ENCODE peak calls at places on chromosomes 3 and 15, in six cellular contexts. Z is PC-3, D is AG04450, W is suprapubic skin, C is fibroblast of lung, H is NB4. R is an unnamed sample.

GRCh38 chr15:79185199-79185598 is 94.6 kb upstream of the RASGRF1 start:
- DNase-seq in D (no peak), H (peak; percentile 46), C (no peak), W (no peak), Z (no peak), R (no peak)

GRCh38 chr3:157111578-157111977 is 48.4 kb downstream of the CCNL1 start:
- DNase-seq in D (no peak), H (no peak), Z (no peak), C (peak; percentile 58), W (no peak), R (no peak)

GRCh38 chr3:44962606-44963393 is 13.2 kb downstream of the ZDHHC3 start:
- DNase-seq in H (no peak), C (peak; percentile 11), W (peak; percentile 4), D (no peak), Z (peak; percentile 80), R (peak; percentile 26)

GRCh38 chr3:189334064-189334920 is 162.5 kb downstream of the TPRG1 start:
- DNase-seq in H (no peak), C (no peak), W (no peak), D (no peak), Z (peak; percentile 81), R (peak; percentile 17)

GRCh38 chr3:37456270-37456708 is 281.9 kb upstream of the LRRFIP2 start:
- DNase-seq in H (peak; percentile 43), C (peak; percentile 2), D (no peak), W (no peak), Z (peak; percentile 14), R (peak; percentile 11)

GRCh38 chr3:129936757-129937156 is 37.8 kb upstream of the TRH start:
- DNase-seq in H (peak; percentile 79), Z (peak; percentile 30), C (peak; percentile 50), D (peak; percentile 6), W (no peak), R (peak; percentile 77)

GRCh38 chr3:187403768-187404270 is 35.6 kb downstream of the RTP4 start:
- DNase-seq in D (peak; percentile 86), H (no peak), Z (peak; percentile 89), C (peak; percentile 79), W (no peak), R (peak; percentile 100)

GRCh38 chr3:180601688-180602666 is at the start of gene TTC14:
- DNase-seq in H (peak; percentile 55), W (peak; percentile 94), C (peak; percentile 97), D (peak; percentile 89), Z (peak; percentile 96), R (peak; percentile 96)

GRCh38 chr3:71905426-71905825 is 120.5 kb upstream of the PROK2 start:
- DNase-seq in W (no peak), D (no peak), C (no peak), Z (no peak), H (peak; percentile 79), R (no peak)

GRCh38 chr3:78130741-78131290 is 1090.9 kb downstream of the ROBO2 start:
- DNase-seq in H (no peak), D (no peak), Z (no peak), C (no peak), W (no peak), R (no peak)

GRCh38 chr3:196968233-196969000 is at the start of gene PIGZ:
- DNase-seq in H (peak; percentile 77), W (no peak), Z (peak; percentile 54), C (no peak), D (no peak), R (peak; percentile 28)

GRCh38 chr15:51403072-51403878 is 61.8 kb downstream of the GLDN start:
- DNase-seq in H (peak; percentile 55), D (peak; percentile 8), C (peak; percentile 66), W (no peak), Z (peak; percentile 76), R (peak; percentile 66)

GRCh38 chr15:93179072-93179471 is 90.1 kb upstream of the RGMA start:
- DNase-seq in Z (no peak), D (no peak), C (no peak), H (peak; percentile 79), W (no peak), R (no peak)

GRCh38 chr3:198062068-198062465 is 102.0 kb downstream of the LMLN start:
- DNase-seq in H (no peak), Z (no peak), C (no peak), D (no peak), W (no peak), R (no peak)

GRCh38 chr3:142705256-142705655 is 18.6 kb upstream of the TRPC1 start:
- DNase-seq in D (no peak), H (no peak), C (peak; percentile 12), Z (no peak), W (no peak), R (peak; percentile 5)

GRCh38 chr3:16104161-16104560 is 70.3 kb upstream of the GALNT15 start:
- DNase-seq in H (no peak), W (no peak), C (no peak), D (no peak), Z (no peak), R (no peak)

GRCh38 chr15:87340370-87340769 is 916.2 kb downstream of the NTRK3 start:
- DNase-seq in C (no peak), D (no peak), Z (no peak), W (no peak), H (no peak), R (no peak)

GRCh38 chr3:115252679-115253078 is 105.6 kb upstream of the ZBTB20 start:
- DNase-seq in C (no peak), Z (no peak), H (no peak), D (no peak), W (no peak), R (no peak)

GRCh38 chr3:105598047-105598796 is 231.5 kb downstream of the ALCAM start:
- DNase-seq in W (no peak), D (peak; percentile 87), Z (peak; percentile 97), C (peak; percentile 88), H (no peak), R (peak; percentile 89)

GRCh38 chr15:77251662-77252061 is 168.2 kb downstream of the PEAK1 start:
- DNase-seq in D (no peak), C (peak; percentile 36), W (no peak), Z (peak; percentile 10), H (peak; percentile 28), R (peak; percentile 57)

GRCh38 chr3:59017617-59017984 is 32.2 kb downstream of the CFAP20DC start:
- DNase-seq in D (no peak), Z (no peak), C (no peak), W (no peak), H (no peak), R (no peak)

GRCh38 chr3:155744091-155744625 is 713 bp downstream of the PLCH1 start:
- DNase-seq in H (peak; percentile 50), D (no peak), W (no peak), C (no peak), Z (peak; percentile 76), R (no peak)

GRCh38 chr15:68599560-68600071 is 20.8 kb downstream of the CORO2B start:
- DNase-seq in Z (no peak), C (peak; percentile 72), D (no peak), H (no peak), W (no peak), R (peak; percentile 85)

GRCh38 chr15:68314563-68314962 is 37.0 kb downstream of the FEM1B start:
- DNase-seq in H (no peak), Z (no peak), D (no peak), C (peak; percentile 69), W (peak; percentile 29), R (no peak)

GRCh38 chr15:66615846-66616245 is 50.0 kb upstream of the LCTL start:
- DNase-seq in D (no peak), Z (no peak), C (no peak), W (no peak), H (no peak), R (no peak)

GRCh38 chr15:71780349-71780976 is 29.9 kb upstream of the NR2E3 start:
- DNase-seq in D (no peak), H (peak; percentile 63), W (peak; percentile 65), C (peak; percentile 84), Z (peak; percentile 74), R (peak; percentile 69)

GRCh38 chr3:11721114-11721440 is 77.4 kb upstream of the VGLL4 start:
- DNase-seq in H (no peak), D (no peak), W (no peak), Z (no peak), C (peak; percentile 8), R (no peak)
- H3K4me3 ChIP-seq in H (no peak overlapping the region), D (no peak overlapping the region), W (peak overlapping the region; percentile 81), Z (peak overlapping the region; percentile 75), C (no peak overlapping the region), R (no peak overlapping the region)

GRCh38 chr3:169965562-169965961 is 1.0 kb upstream of the SEC62 start:
- DNase-seq in D (no peak), W (no peak), Z (no peak), C (no peak), H (no peak), R (no peak)
- H3K4me3 ChIP-seq in D (no peak overlapping the region), W (peak overlapping the region; percentile 90), Z (peak overlapping the region; percentile 75), C (no peak overlapping the region), H (no peak overlapping the region), R (no peak overlapping the region)

GRCh38 chr3:141403576-141403975 is 35.3 kb downstream of the ZBTB38 start:
- DNase-seq in Z (no peak), C (no peak), D (no peak), W (no peak), H (no peak), R (peak; percentile 71)
- H3K4me3 ChIP-seq in Z (no peak overlapping the region), C (peak overlapping the region; percentile 65), D (peak overlapping the region; percentile 64), W (peak overlapping the region; percentile 81), H (no peak overlapping the region), R (peak overlapping the region; percentile 74)

DNA sequence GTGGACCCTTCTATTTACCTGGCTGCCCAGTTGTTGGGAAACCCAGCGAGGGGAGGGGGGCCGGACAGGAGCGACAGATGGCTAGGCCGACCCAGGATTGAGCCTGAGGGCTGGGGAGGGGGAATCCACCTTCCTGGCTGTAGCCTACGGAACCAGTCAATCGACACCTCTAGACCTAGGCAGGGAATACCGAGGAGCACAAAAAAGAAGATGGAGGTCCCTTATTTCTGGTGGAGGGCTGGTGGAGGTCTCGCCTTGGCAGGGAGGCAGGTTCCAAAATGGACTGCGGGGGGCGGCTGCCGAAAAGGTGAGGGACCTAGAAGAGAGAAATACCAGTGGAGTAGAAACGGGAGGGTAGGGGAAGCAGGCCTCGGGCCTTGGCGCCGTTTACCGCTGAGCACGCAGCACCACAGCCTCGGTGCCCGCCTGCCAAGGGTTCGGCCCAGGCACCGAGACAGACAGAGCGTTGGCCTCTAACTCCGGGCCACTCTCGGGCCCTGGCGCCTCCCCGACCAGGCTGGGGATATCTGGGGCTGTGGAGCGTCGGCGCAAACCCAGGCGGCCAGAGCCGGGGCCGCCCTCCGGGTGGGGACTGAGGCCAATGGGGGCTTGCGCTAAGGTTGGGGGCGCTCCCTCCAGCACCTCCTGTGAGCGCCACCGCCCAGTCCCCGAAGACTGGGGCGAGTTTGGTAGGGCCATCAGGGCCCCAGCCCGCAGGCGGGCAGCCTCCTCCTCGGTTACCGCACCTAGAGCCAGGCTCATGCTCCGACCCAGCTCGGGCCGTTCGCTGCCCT is 1.6 kb downstream of the ANKRD63 start:
- DNase-seq in H (no peak), W (no peak), C (no peak), D (no peak), Z (no peak), R (no peak)
- H3K4me3 ChIP-seq in H (no peak overlapping the region), W (peak overlapping the region; percentile 54), C (no peak overlapping the region), D (no peak overlapping the region), Z (no peak overlapping the region), R (no peak overlapping the region)

GRCh38 chr15:28106294-28107110 is 7.4 kb upstream of the OCA2 start:
- DNase-seq in W (no peak), H (peak; percentile 25), Z (no peak), C (no peak), D (no peak), R (no peak)
- H3K4me3 ChIP-seq in W (peak overlapping the region; percentile 58), H (no peak overlapping the region), Z (peak overlapping the region; percentile 48), C (peak overlapping the region; percentile 57), D (peak overlapping the region; percentile 63), R (peak overlapping the region; percentile 38)

R was measured in fibroblast of mammary gland.